ENCODE peak calls at places on chromosomes 1 and 21, in four cellular contexts. C is IMR-90, G is right cardiac atrium, E is lower lobe of right lung. O is an unnamed sample. For H3K9me3, the result is how much of the 10 kb centered on the place peaks cover.

GRCh38 chr1:59446257-59446901 is 149.5 kb downstream of the FGGY start:
- DNase-seq in C (peak), G (no peak), E (no peak), O (peak)

GRCh38 chr1:15100369-15101111 is 53.0 kb upstream of the TMEM51 start:
- DNase-seq in C (peak), G (peak), E (peak), O (peak)

GRCh38 chr1:192045038-192045575 is 113.2 kb upstream of the RGS18 start:
- DNase-seq in C (no peak), G (no peak), E (no peak), O (no peak)

GRCh38 chr1:11320153-11320936 is 47.3 kb downstream of the UBIAD1 start:
- DNase-seq in C (no peak), G (no peak), E (no peak), O (no peak)

GRCh38 chr21:31181089-31181757 is 142.9 kb upstream of the KRTAP19-8 start:
- DNase-seq in C (no peak), G (no peak), E (no peak), O (no peak)

GRCh38 chr21:40719615-40720014 is 127.3 kb downstream of the DSCAM start:
- DNase-seq in C (no peak), G (no peak), E (no peak), O (no peak)

GRCh38 chr1:193680924-193681316 is 494.5 kb upstream of the B3GALT2 start:
- DNase-seq in C (no peak), G (no peak), E (no peak), O (no peak)

GRCh38 chr1:61980561-61980960 is 214.1 kb upstream of the L1TD1 start:
- DNase-seq in C (no peak), G (no peak), E (no peak), O (no peak)

GRCh38 chr1:151705739-151706463 is 10.7 kb downstream of the CELF3 start:
- DNase-seq in C (peak), G (no peak), E (no peak), O (no peak)

GRCh38 chr1:52904590-52905375 is 16.8 kb downstream of the ECHDC2 start:
- DNase-seq in C (no peak), G (peak), E (no peak), O (no peak)

GRCh38 chr1:58293388-58293787 is 253.1 kb downstream of the OMA1 start:
- DNase-seq in C (no peak), G (no peak), E (no peak), O (no peak)

GRCh38 chr1:31662463-31662862 is 17.8 kb upstream of the PEF1 start:
- DNase-seq in C (no peak), G (no peak), E (no peak), O (no peak)

GRCh38 chr1:41742219-41742618 is 176.5 kb downstream of the HIVEP3 start:
- DNase-seq in C (peak), G (no peak), E (no peak), O (peak)

GRCh38 chr1:43834280-43835140 is 99.1 kb upstream of the ARTN start:
- DNase-seq in C (no peak), G (peak), E (peak), O (no peak)

GRCh38 chr21:33747420-33747819 is 105.1 kb downstream of the ITSN1 start:
- DNase-seq in C (no peak), G (no peak), E (no peak), O (no peak)

DNA sequence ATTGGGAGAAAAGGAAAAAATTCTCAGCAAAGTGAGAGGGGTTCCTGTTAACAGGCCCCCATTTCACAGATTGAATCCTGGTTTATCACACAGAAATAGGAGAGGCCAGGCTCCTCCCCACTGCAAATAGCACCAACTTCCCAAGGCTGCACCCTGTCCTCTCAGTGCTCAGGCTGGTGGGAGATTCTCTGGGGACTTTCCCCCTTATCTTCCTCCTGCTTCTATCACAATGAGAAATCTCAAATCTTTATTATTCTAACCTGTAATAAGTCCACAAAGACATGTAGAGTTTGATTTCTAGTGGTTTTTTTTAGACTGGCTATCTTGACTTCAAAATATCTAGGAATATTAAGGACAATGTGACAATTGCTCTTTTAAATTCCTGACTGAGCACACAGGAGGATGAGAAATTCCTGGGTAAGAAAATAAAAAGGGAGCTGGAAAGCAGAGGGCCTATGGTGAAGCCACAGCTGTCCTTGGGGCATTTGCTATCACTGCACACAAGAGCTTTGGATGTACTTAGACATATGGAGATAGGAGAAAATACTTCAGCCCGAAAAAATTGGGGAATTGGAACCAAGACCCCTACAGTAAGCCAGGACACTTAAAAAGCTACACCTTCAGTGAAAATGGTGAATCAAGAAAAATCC is 66.1 kb upstream of the C1orf105 start:
- DNase-seq in C (no peak), G (no peak), E (no peak), O (no peak)
- H3K27ac ChIP-seq in C (no peak), G (no peak), E (no peak), O (no peak)

GRCh38 chr1:33494929-33495328 is 22.5 kb downstream of the ZSCAN20 start:
- DNase-seq in C (no peak), G (no peak), E (no peak), O (no peak)
- H3K9me3 ChIP-seq in C (under half), G (under half), E (half or more), O (under half)

GRCh38 chr1:81654147-81654546 is 146.6 kb upstream of the ADGRL2 start:
- DNase-seq in C (no peak), G (no peak), E (no peak), O (no peak)
- H3K27ac ChIP-seq in C (no peak), G (no peak), E (no peak), O (no peak)

GRCh38 chr1:246966502-246966901 is 34.8 kb upstream of the AHCTF1 start:
- DNase-seq in C (no peak), G (no peak), E (no peak), O (no peak)

GRCh38 chr1:246971322-246971721 is 36.5 kb downstream of the ZNF695 start:
- DNase-seq in C (peak), G (peak), E (peak), O (no peak)

GRCh38 chr1:246971969-246972368 is 35.9 kb downstream of the ZNF695 start:
- DNase-seq in C (no peak), G (peak), E (no peak), O (no peak)

GRCh38 chr1:246969621-246970020 is 37.9 kb upstream of the AHCTF1 start:
- DNase-seq in C (no peak), G (no peak), E (no peak), O (no peak)
- H3K9me3 ChIP-seq in C (under half), G (under half), E (under half), O (under half)

GRCh38 chr1:8477199-8477982 is 159.5 kb downstream of the SLC45A1 start:
- DNase-seq in C (peak), G (no peak), E (no peak), O (no peak)
- H3K27ac ChIP-seq in C (peak), G (no peak), E (no peak), O (peak)

DNA sequence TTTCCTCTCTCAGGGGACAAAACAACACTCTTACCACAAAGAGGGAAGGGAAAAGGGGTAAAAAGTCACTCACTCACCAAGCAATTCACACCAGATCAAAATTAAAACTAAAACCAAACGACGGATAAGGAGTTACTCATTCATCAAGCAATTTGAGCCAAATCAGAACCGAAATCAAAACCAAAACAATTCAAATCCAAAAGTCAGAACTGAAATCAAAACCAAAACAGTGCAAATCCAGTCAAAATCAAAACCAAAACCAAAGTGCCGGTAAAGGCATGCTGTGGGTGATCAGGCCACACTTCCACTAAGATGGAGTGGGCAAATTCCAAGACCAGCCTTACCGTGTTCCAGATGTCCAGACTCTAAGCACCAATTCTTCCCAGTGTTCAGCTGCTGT is 717.9 kb downstream of the AMY1C start:
- DNase-seq in C (no peak), G (no peak), E (no peak), O (no peak)
- H3K9me3 ChIP-seq in C (under half), G (under half), E (under half), O (under half)

GRCh38 chr1:161192476-161193465 is 6.1 kb downstream of the ADAMTS4 start:
- DNase-seq in C (peak), G (peak), E (no peak), O (peak)
- H3K27ac ChIP-seq in C (no peak), G (no peak), E (no peak), O (no peak)

DNA sequence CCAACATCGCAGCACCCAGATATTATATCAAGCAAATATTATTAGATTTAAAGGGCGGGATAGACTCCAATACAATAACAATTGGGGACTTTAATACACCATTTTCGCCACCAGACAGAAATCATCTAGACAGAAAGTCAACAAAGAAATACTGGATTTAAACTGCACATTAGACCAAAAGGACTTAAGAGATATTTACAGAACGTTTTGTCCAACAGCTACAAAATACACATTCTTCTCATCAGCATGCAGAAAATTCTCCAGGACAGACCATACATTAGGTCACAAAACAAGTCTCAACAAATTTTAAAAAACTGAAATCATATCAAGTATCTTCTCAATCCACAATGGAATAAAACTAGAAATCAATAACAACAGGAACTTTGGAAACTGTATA is 121.2 kb downstream of the ACBD6 start:
- DNase-seq in C (no peak), G (no peak), E (no peak), O (no peak)
- H3K9me3 ChIP-seq in C (under half), G (under half), E (half or more), O (under half)

DNA sequence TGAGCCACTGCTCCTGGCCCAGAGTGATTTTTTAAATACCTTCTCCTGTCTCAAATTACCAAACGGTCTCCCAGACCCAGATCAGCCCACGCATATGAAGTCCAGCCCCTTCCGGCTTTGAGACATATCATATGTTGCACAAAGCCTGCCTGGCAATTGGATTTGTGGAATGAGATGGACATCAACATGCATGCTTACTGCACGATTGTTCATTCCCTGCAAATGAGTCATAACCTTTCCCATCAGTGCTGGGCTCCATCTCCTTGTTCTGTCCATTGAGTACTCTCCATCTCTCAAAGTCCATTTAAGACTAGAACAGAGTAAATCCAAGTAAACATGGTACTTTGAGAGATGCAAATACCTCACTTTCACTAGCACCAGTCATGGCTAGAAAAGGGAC is 612.2 kb upstream of the USP24 start:
- DNase-seq in C (peak), G (no peak), E (no peak), O (peak)
- H3K27ac ChIP-seq in C (peak), G (no peak), E (no peak), O (peak)